ENCODE peak calls at places on chromosomes 3 and 15, in six cellular contexts. A, M, H, N, R and U are unnamed samples.

GRCh38 chr3:178583963-178584575 is 47.8 kb downstream of the KCNMB2 start:
- DNase-seq in R (no peak), M (no peak), N (no peak), H (no peak), A (peak), U (no peak)

GRCh38 chr15:52331490-52332240 is 36.1 kb upstream of the MYO5C start:
- DNase-seq in R (peak), H (peak), M (peak), N (no peak), A (no peak), U (peak)

GRCh38 chr3:197750863-197751737 is 1.4 kb downstream of the FYTTD1 start:
- DNase-seq in N (peak), H (peak), M (peak), A (no peak), R (no peak), U (peak)

GRCh38 chr3:60609446-60609845 is 641.8 kb downstream of the FHIT start:
- DNase-seq in R (no peak), H (no peak), N (no peak), M (no peak), A (no peak), U (no peak)

GRCh38 chr3:52119826-52120225 is 34.4 kb downstream of the POC1A start:
- DNase-seq in M (no peak), R (no peak), A (no peak), N (no peak), H (no peak), U (no peak)

GRCh38 chr3:139537325-139537724 is 2.2 kb downstream of the RBP1 start:
- DNase-seq in N (no peak), R (no peak), A (no peak), M (no peak), H (no peak), U (peak)

GRCh38 chr3:171586274-171586673 is 126.1 kb upstream of the TNIK start:
- DNase-seq in A (no peak), R (no peak), N (no peak), M (no peak), H (no peak), U (no peak)

GRCh38 chr3:130935761-130936160 is 41.9 kb downstream of the ATP2C1 start:
- DNase-seq in M (no peak), A (no peak), N (no peak), H (peak), R (no peak), U (no peak)

GRCh38 chr15:67120839-67121540 is 55.6 kb downstream of the SMAD3 start:
- DNase-seq in R (peak), A (no peak), H (peak), N (peak), M (no peak), U (peak)